ENCODE peak calls at places on chromosomes 11 and 22, in five cellular contexts. U is endothelial cell, P is PC-9, D is CD14-positive monocyte, A is choroid plexus epithelial cell. O is an unnamed sample.

GRCh38 chr11:80724366-80724765 is 1283.5 kb upstream of the TENM4 start:
- DNase-seq in P (no peak), D (no peak), A (no peak), U (no peak), O (no peak)

GRCh38 chr22:38982008-38982927 is at the start of gene APOBEC3B:
- DNase-seq in U (peak), P (peak), A (no peak), D (peak), O (peak)

GRCh38 chr11:62487136-62487535 is 59.5 kb downstream of the AHNAK start:
- DNase-seq in A (no peak), D (no peak), U (no peak), P (no peak), O (no peak)

GRCh38 chr22:24683671-24684070 is 80.7 kb downstream of the GGT1 start:
- DNase-seq in D (no peak), U (no peak), A (peak), P (no peak), O (no peak)

GRCh38 chr11:43366597-43367121 is 7.9 kb downstream of the TTC17 start:
- DNase-seq in P (no peak), D (no peak), U (no peak), A (peak), O (no peak)

GRCh38 chr22:40890881-40891280 is 29.0 kb upstream of the DNAJB7 start:
- DNase-seq in D (no peak), U (no peak), A (peak), P (no peak), O (no peak)

GRCh38 chr11:41578421-41579047 is 119.1 kb upstream of the LRRC4C start:
- DNase-seq in P (no peak), A (no peak), D (no peak), U (no peak), O (no peak)

GRCh38 chr11:71244116-71244815 is 8.1 kb downstream of the SHANK2 start:
- DNase-seq in P (no peak), D (no peak), U (no peak), A (peak), O (no peak)

GRCh38 chr11:36165638-36166389 is 123.4 kb downstream of the COMMD9 start:
- DNase-seq in D (no peak), U (no peak), P (no peak), A (no peak), O (no peak)

GRCh38 chr11:45935349-45936064 is 13.1 kb downstream of the LARGE2 start:
- DNase-seq in A (no peak), D (no peak), P (no peak), U (no peak), O (no peak)

GRCh38 chr11:2582958-2583604 is 116.7 kb downstream of the KCNQ1OT1 start:
- DNase-seq in A (peak), P (no peak), D (peak), U (no peak), O (no peak)

GRCh38 chr11:62708423-62709261 is 1.2 kb downstream of the GNG3 start:
- DNase-seq in A (no peak), U (peak), D (no peak), P (peak), O (no peak)

GRCh38 chr11:30333405-30333804 is 10.5 kb downstream of the ARL14EP start:
- DNase-seq in A (peak), U (no peak), D (no peak), P (no peak), O (no peak)

GRCh38 chr22:17913705-17914282 is 110.6 kb downstream of the MICAL3 start:
- DNase-seq in P (no peak), U (no peak), D (no peak), A (no peak), O (no peak)

GRCh38 chr11:67303989-67304411 is 670 bp downstream of the SSH3 start:
- DNase-seq in P (peak), U (no peak), D (peak), A (no peak), O (no peak)

GRCh38 chr11:95592455-95592854 is 197.1 kb downstream of the FAM76B start:
- DNase-seq in P (no peak), D (no peak), A (peak), U (no peak), O (no peak)

GRCh38 chr22:47597041-47597440 is 834.6 kb downstream of the TBC1D22A start:
- DNase-seq in U (no peak), A (no peak), P (no peak), D (no peak), O (no peak)

GRCh38 chr11:2796091-2796490 is 89.5 kb downstream of the CDKN1C start:
- DNase-seq in P (no peak), A (no peak), D (no peak), U (no peak), O (no peak)

GRCh38 chr11:36452231-36452630 is 57.8 kb downstream of the TRAF6 start:
- DNase-seq in P (peak), A (no peak), U (no peak), D (no peak), O (no peak)

GRCh38 chr11:67615455-67616430 is 9.0 kb downstream of the NDUFV1 start:
- DNase-seq in P (peak), D (no peak), A (peak), U (peak), O (peak)

GRCh38 chr11:27410301-27410700 is 47.3 kb upstream of the CCDC34 start:
- DNase-seq in D (no peak), P (no peak), A (no peak), U (no peak), O (no peak)

GRCh38 chr11:125842319-125842948 is 9.3 kb downstream of the PATE4 start:
- DNase-seq in A (no peak), U (peak), P (no peak), D (no peak), O (no peak)

GRCh38 chr11:22192642-22193347 is at the start of gene ANO5:
- DNase-seq in U (peak), D (peak), P (no peak), A (no peak), O (peak)

GRCh38 chr11:131661137-131661536 is 290.7 kb downstream of the NTM start:
- DNase-seq in P (no peak), D (no peak), U (no peak), A (no peak), O (no peak)

GRCh38 chr11:128505449-128506058 is 81.8 kb downstream of the ETS1 start:
- DNase-seq in P (no peak), D (no peak), U (no peak), A (no peak), O (no peak)

GRCh38 chr11:110000858-110001257 is 92.3 kb upstream of the ZC3H12C start:
- DNase-seq in P (no peak), U (no peak), D (no peak), A (peak), O (no peak)

GRCh38 chr22:24583972-24584790 is 8.7 kb downstream of the LRRC75B start:
- DNase-seq in U (no peak), P (no peak), D (no peak), A (peak), O (no peak)

GRCh38 chr11:118171274-118172062 is 5.0 kb downstream of the SCN2B start:
- DNase-seq in D (peak), A (peak), U (peak), P (no peak), O (peak)

GRCh38 chr22:47343611-47344010 is 581.2 kb downstream of the TBC1D22A start:
- DNase-seq in U (no peak), D (no peak), A (no peak), P (no peak), O (no peak)

GRCh38 chr22:39717099-39717498 is 146.5 kb downstream of the CACNA1I start:
- DNase-seq in A (no peak), P (no peak), U (no peak), D (peak), O (peak)

GRCh38 chr11:43243901-43244300 is 67.9 kb upstream of the API5 start:
- DNase-seq in P (no peak), A (no peak), D (no peak), U (no peak), O (no peak)

GRCh38 chr11:47109882-47110281 is 66.8 kb downstream of the ARFGAP2 start:
- DNase-seq in A (no peak), D (no peak), P (no peak), U (no peak), O (no peak)

GRCh38 chr11:86931965-86932332 is 23.2 kb downstream of the FZD4 start:
- DNase-seq in P (peak), U (no peak), A (peak), D (no peak), O (no peak)

GRCh38 chr22:24400037-24400725 is 27.2 kb upstream of the ADORA2A start:
- DNase-seq in A (no peak), P (no peak), U (no peak), D (no peak), O (no peak)

GRCh38 chr11:35619030-35619753 is 932 bp downstream of the FJX1 start:
- DNase-seq in P (peak), U (peak), D (no peak), A (peak), O (peak)

GRCh38 chr11:92129811-92130210 is 94.8 kb upstream of the FAT3 start:
- DNase-seq in U (no peak), P (no peak), D (no peak), A (no peak), O (no peak)

GRCh38 chr11:10725114-10725906 is 25.7 kb upstream of the CTR9 start:
- DNase-seq in P (no peak), U (no peak), D (peak), A (peak), O (no peak)

GRCh38 chr11:109062445-109062844 is 359.5 kb upstream of the C11orf87 start:
- DNase-seq in D (no peak), U (no peak), P (no peak), A (peak), O (no peak)

GRCh38 chr22:46465348-46465725 is 72.1 kb downstream of the CELSR1 start:
- DNase-seq in P (peak), D (no peak), A (no peak), U (no peak), O (no peak)

GRCh38 chr11:128568166-128568778 is 19.1 kb downstream of the ETS1 start:
- DNase-seq in U (no peak), A (no peak), D (peak), P (no peak), O (no peak)

GRCh38 chr11:83223457-83223856 is 29.9 kb downstream of the ANKRD42 start:
- DNase-seq in U (no peak), A (no peak), P (no peak), D (no peak), O (no peak)

GRCh38 chr11:83221694-83222093 is 28.2 kb downstream of the ANKRD42 start:
- DNase-seq in P (no peak), A (no peak), D (no peak), U (no peak), O (no peak)

GRCh38 chr11:83222499-83222898 is 29.0 kb downstream of the ANKRD42 start:
- DNase-seq in P (no peak), D (no peak), A (peak), U (no peak), O (no peak)

GRCh38 chr11:83220279-83220678 is 26.8 kb downstream of the ANKRD42 start:
- DNase-seq in P (peak), D (no peak), U (no peak), A (peak), O (no peak)

DNA sequence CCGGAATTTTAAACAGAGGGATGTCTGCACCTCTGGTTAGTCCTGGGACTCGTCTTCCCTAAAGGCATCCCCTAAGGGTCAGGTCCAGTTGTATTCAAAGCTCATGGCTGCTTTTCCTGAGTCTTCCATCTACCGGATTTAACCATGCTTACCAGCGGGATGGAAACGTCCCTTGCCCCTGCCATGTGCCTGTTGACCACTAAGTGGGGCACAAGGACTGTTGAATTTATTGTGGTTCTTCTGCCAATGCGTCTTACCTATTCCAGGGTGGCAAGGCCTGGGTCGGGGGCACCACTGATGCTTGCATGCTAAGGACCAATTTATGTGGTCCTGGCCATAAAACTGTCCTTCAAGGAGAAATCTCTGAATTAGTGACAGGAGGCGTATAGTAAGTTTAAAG is 25.6 kb downstream of the ANKRD42 start:
- DNase-seq in P (no peak), D (no peak), A (peak), U (peak), O (no peak)
- TF ChIP-seq CTCF in P (peak), D (no peak), A (peak), U (no peak), O (peak)

DNA sequence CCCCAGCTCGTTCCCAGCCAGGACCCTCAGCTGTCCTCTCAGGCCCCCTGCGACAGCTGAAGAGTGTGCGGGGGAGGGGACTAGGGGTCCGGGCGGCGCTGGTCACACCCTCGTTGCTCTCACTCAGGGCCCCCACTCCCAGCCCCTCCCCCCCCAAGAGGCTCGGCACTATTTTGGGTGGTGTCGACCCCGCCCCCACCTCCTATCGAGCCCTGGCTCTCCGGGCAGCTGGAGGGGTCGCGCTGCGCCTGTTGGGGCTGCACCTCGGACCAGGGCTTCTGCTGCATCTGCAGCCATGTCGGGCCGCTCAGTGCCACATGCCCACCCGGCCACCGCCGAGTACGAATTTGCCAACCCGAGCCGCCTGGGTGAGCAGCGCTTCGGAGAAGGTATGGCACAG is at the start of gene HSPB2:
- DNase-seq in U (no peak), A (no peak), D (no peak), P (no peak), O (no peak)
- TF ChIP-seq CTCF in U (no peak), A (no peak), D (no peak), P (no peak), O (no peak)

GRCh38 chr11:102813484-102813883 is 15.5 kb upstream of the MMP1 start:
- DNase-seq in U (no peak), P (no peak), D (no peak), A (no peak), O (no peak)

GRCh38 chr11:102812188-102812587 is 14.2 kb upstream of the MMP1 start:
- DNase-seq in D (no peak), U (no peak), A (no peak), P (no peak), O (no peak)

GRCh38 chr11:102806296-102806695 is 8.3 kb upstream of the MMP1 start:
- DNase-seq in D (no peak), A (peak), U (no peak), P (no peak), O (no peak)

GRCh38 chr11:102807921-102808320 is 10.0 kb upstream of the MMP1 start:
- DNase-seq in U (peak), A (peak), D (no peak), P (peak), O (peak)

GRCh38 chr11:102810943-102811528 is 13.1 kb upstream of the MMP1 start:
- DNase-seq in A (peak), P (no peak), U (no peak), D (no peak), O (peak)
- TF ChIP-seq CTCF in A (peak), P (peak), U (no peak), D (peak), O (peak)

GRCh38 chr11:12186683-12187082 is 76.3 kb downstream of the MICAL2 start:
- DNase-seq in A (no peak), D (no peak), P (no peak), U (no peak), O (no peak)
- TF ChIP-seq CTCF in A (no peak), D (no peak), P (no peak), U (no peak), O (no peak)

GRCh38 chr11:75342231-75342918 is 9.1 kb downstream of the ARRB1 start:
- DNase-seq in U (no peak), A (no peak), D (no peak), P (no peak), O (no peak)
- TF ChIP-seq CTCF in U (no peak), A (no peak), D (no peak), P (no peak), O (no peak)

GRCh38 chr11:133681901-133682300 is 149.6 kb upstream of the OPCML start:
- DNase-seq in U (peak), A (no peak), P (no peak), D (no peak), O (no peak)
- TF ChIP-seq CTCF in U (peak), A (no peak), P (no peak), D (no peak), O (peak)

DNA sequence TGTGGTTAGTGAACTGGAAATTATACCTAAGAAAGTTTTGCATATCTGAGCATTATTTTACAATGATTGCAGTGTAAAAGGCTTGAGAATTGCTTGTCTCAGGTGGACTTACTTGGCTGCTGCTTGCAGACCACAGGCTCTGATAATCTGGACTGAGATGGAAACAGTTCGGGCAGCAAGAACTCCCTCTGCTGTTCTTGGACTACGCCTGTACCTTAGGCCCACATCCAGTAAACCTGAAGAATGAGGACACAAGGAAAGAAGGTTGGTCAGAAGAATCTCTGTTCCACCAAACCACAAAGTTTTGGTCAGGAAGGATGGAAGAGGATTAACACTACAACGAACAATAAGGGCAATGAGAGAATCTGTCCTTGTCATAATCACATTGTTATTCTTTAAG is 80.1 kb downstream of the C2CD3 start:
- DNase-seq in A (peak), D (no peak), P (no peak), U (no peak), O (no peak)
- TF ChIP-seq CTCF in A (peak), D (no peak), P (peak), U (no peak), O (no peak)

GRCh38 chr22:22461583-22461982 is 47.0 kb downstream of the ZNF280B start:
- DNase-seq in P (no peak), A (no peak), U (no peak), D (no peak), O (no peak)

GRCh38 chr22:22461111-22461510 is 47.4 kb downstream of the ZNF280B start:
- DNase-seq in D (no peak), U (no peak), P (no peak), A (no peak), O (no peak)

GRCh38 chr22:22464541-22465054 is 43.9 kb downstream of the ZNF280B start:
- DNase-seq in D (no peak), U (no peak), P (no peak), A (no peak), O (no peak)

GRCh38 chr22:22463855-22464540 is 44.5 kb downstream of the ZNF280B start:
- DNase-seq in U (peak), P (no peak), A (peak), D (no peak), O (peak)

GRCh38 chr22:22462813-22463567 is 45.6 kb downstream of the ZNF280B start:
- DNase-seq in A (peak), D (no peak), P (no peak), U (no peak), O (no peak)
- TF ChIP-seq CTCF in A (peak), D (no peak), P (no peak), U (no peak), O (peak)

DNA sequence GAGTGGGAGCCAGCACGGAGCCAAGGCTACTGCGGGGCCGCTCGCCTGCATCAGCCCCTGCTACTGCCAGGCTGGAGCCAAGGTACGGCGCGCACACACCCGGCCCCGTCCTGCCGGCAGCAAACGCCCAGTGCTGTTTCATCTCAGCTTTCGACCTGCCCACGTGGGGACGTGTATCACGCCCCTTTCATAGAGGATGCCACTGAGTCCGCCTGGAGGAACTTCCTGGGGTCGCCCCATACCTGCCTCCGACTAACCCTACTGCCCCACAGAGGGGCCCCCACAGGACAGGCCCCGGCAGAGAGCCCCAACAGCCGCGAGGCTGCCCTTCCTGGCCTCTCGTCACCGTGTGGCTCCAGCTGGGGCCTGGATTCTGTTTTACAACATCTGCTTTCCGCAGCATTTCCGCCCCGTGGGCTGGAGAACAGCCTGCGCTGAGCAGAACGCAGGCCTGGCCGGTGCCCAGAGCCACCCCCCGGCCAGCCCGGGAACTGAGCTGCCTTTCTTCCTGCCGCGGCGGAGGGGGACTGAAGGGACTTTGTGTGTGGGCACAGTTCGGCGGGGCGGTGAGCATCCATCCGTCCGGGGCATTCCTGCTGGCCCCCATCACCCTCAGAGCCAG is 22.9 kb upstream of the ARHGAP8 start:
- DNase-seq in A (peak), P (peak), U (no peak), D (no peak), O (peak)
- TF ChIP-seq CTCF in A (peak), P (no peak), U (no peak), D (no peak), O (no peak)